ENCODE peak calls at places on chromosomes 4 and X, in four cellular contexts. One of them, this sample, is unnamed.

GRCh38 chrX:132750312-132751042 is 208.0 kb downstream of the HS6ST2 start:
- DNase-seq in GM12878: no peak
- DNase-seq in IMR-90: no peak
- DNase-seq in K562: no peak
- DNase-seq in this sample: no peak

GRCh38 chrX:111040377-111041017 is 55.5 kb upstream of the PAK3 start:
- DNase-seq in K562: no peak
- DNase-seq in IMR-90: peak; percentile 36
- DNase-seq in GM12878: no peak
- DNase-seq in this sample: peak; percentile 11

GRCh38 chrX:10619311-10620015 is 922 bp downstream of the MID1 start:
- DNase-seq in GM12878: no peak
- DNase-seq in K562: no peak
- DNase-seq in IMR-90: no peak
- DNase-seq in this sample: no peak

GRCh38 chr4:128354205-128354821 is 66.7 kb upstream of the PGRMC2 start:
- DNase-seq in GM12878: no peak
- DNase-seq in K562: no peak
- DNase-seq in IMR-90: peak; percentile 97
- DNase-seq in this sample: peak; percentile 17

GRCh38 chr4:66357316-66357715 is 687.0 kb upstream of the EPHA5 start:
- DNase-seq in IMR-90: peak; percentile 12
- DNase-seq in GM12878: no peak
- DNase-seq in K562: no peak
- DNase-seq in this sample: no peak

GRCh38 chr4:64271601-64272081 is 137.6 kb downstream of the TECRL start:
- DNase-seq in K562: no peak
- DNase-seq in GM12878: no peak
- DNase-seq in IMR-90: no peak
- DNase-seq in this sample: peak; percentile 2

GRCh38 chr4:67587156-67587555 is 28.6 kb downstream of the STAP1 start:
- DNase-seq in GM12878: no peak
- DNase-seq in IMR-90: no peak
- DNase-seq in K562: no peak
- DNase-seq in this sample: no peak

GRCh38 chr4:136750898-136751297 is 781.4 kb downstream of the PCDH18 start:
- DNase-seq in GM12878: no peak
- DNase-seq in K562: no peak
- DNase-seq in IMR-90: peak; percentile 60
- DNase-seq in this sample: peak; percentile 24

GRCh38 chrX:19640063-19640462 is 124.8 kb upstream of the MAP3K15 start:
- DNase-seq in IMR-90: no peak
- DNase-seq in K562: no peak
- DNase-seq in GM12878: no peak
- DNase-seq in this sample: no peak

GRCh38 chr4:40910706-40911105 is 161.0 kb downstream of the NSUN7 start:
- DNase-seq in IMR-90: peak; percentile 49
- DNase-seq in GM12878: no peak
- DNase-seq in K562: no peak
- DNase-seq in this sample: no peak
- TF ChIP-seq ELK1 in IMR-90: no peak
- TF ChIP-seq ELK1 in GM12878: no peak
- TF ChIP-seq ELK1 in K562: no peak
- TF ChIP-seq ELK1 in this sample: no peak

DNA sequence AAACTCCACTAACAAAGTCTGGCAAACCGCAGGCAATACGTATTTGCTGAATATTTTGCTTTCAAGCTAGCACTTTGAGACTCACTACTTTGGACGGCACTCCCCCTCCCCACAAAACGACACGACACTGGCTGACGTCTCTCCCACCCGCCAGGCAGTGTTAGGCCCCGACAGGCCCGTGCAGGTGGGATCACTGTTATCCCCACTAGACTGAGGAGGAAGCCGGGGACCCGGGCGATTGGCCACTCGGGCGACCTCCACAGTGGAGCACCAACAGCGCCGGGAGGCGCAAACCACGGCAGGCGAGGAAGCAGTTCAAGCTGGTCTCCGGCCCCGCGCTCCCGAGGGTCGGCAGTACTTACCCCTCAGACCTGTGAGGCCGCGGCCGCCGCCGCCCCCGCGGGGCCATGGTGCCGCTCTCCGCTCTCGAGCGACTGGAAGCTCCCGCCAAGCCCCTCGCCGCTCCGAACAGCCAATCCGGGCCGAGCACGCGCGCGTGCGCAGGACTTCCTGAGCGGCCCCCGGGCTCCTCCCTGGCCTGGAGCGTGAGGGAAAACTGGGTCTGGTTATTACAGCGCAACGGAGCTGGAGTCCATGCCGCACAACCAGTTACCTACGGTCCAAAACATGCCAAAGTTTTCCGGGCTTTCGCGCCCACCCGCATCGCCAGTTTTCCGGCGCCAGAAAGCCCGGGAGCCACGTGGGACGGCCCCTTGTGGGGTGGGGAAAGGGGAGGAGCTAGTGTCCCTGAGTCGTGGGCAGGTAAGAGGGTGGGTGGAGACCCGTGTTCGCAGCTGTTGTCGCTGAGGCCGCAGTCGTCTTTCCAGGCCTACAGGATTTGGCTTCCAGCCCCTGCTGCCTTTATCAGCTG is at the start of gene CENPU:
- DNase-seq in GM12878: peak; percentile 94
- DNase-seq in K562: peak; percentile 99
- DNase-seq in IMR-90: peak; percentile 98
- DNase-seq in this sample: peak; percentile 96
- TF ChIP-seq POLR2A in GM12878: peak; percentile 91
- TF ChIP-seq POLR2A in K562: peak; percentile 93
- TF ChIP-seq POLR2A in IMR-90: no peak
- TF ChIP-seq POLR2A in this sample: peak; percentile 54

DNA sequence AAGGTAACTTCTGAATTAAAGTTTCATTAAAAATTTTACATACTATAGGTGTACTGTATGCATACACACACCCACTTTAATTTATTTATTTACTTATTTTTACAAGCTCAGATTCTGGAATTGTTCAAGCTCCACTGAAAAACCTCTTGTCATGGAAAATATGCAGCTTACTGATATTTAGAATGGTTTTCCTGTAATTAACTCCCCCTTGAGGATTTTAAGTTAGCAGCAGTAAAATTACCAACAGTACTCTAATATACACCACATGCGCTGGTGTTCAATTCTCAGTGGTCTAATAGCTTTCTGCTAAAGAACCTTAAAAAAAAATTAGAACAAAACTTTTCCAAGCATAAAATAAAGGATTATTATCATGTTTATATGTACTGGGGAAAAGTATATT is 12.0 kb downstream of the MAB21L2 start:
- DNase-seq in K562: peak; percentile 34
- DNase-seq in GM12878: no peak
- DNase-seq in IMR-90: peak; percentile 36
- DNase-seq in this sample: peak; percentile 18
- TF ChIP-seq ELK1 in K562: no peak
- TF ChIP-seq ELK1 in GM12878: no peak
- TF ChIP-seq ELK1 in IMR-90: no peak
- TF ChIP-seq ELK1 in this sample: no peak

GRCh38 chrX:40108959-40109287 is 11.2 kb upstream of the BCOR start:
- DNase-seq in GM12878: no peak
- DNase-seq in K562: peak; percentile 85
- DNase-seq in IMR-90: peak; percentile 76
- DNase-seq in this sample: peak; percentile 85
- TF ChIP-seq POLR2A in GM12878: no peak
- TF ChIP-seq POLR2A in K562: no peak
- TF ChIP-seq POLR2A in IMR-90: no peak
- TF ChIP-seq POLR2A in this sample: peak; percentile 11

DNA sequence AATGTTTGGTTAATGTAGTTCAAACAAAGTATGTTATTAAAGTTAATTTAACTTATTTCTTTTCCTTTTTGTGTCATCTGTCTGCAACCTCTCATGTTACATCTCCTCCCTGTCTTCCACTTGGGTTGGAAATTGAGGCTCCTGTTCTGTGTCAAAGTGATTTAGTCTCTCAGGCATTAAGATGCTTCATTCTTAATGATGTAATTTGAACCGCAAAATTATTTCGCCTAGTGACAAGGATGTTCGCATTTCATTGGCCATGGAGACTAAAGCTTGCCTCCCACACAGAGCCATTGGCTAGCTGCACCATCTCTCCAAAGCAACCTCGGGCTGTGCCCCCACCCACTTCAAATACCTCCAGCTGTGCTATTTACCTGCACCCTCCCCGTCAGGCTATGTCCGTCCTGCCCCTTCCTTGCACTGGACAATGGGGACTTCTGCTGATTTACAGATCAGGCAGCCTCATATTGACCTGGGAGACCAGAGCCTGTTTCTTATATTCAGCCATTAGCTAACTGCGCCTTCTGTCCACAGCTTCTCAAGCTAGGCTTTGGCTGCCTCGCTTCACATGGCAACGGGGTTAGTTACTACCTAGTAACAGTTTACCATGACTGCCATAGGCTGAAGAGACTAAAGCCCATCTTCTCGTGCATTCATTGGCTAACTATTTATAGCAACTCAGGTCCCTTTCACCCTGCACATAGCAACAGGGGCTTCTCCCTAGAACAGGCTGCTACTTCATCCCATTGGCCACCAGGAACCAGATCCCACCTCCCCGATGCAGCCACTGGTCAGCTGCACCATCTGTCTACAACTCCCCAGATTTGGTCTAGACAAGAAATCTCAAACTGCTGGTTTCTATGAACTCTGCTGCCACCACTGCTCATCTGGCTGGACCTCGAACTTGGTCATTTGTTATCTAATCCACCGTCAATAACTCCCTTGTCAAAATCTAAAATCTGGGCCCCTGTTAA is 8.6 kb upstream of the ZNF157 start:
- DNase-seq in GM12878: peak; percentile 96
- DNase-seq in K562: peak; percentile 16
- DNase-seq in IMR-90: peak; percentile 95
- DNase-seq in this sample: peak; percentile 78
- TF ChIP-seq ELK1 in GM12878: no peak
- TF ChIP-seq ELK1 in K562: no peak
- TF ChIP-seq ELK1 in IMR-90: no peak
- TF ChIP-seq ELK1 in this sample: no peak

DNA sequence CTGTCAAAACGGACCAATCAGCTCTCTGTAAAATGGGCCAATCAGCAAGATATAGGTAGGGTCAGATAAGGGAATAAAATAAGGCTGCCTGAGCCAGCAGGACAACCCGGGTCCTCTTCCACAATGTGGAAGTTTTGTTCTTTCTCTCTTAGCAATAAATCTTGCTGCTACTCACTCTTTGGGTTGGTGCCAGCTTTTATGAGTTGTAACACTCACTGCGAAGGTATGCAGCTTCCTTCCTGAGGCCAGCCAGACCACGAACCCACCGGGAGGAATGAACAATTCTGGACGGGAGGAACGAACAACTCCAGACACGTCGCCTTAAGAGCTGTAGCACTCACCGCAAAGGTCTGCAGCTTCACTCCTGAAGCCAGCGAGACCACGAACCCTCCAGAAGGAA is 287.8 kb downstream of the RAPGEF2 start:
- DNase-seq in GM12878: no peak
- DNase-seq in K562: peak; percentile 15
- DNase-seq in IMR-90: peak; percentile 98
- DNase-seq in this sample: peak; percentile 57
- TF ChIP-seq POLR2A in GM12878: no peak
- TF ChIP-seq POLR2A in K562: no peak
- TF ChIP-seq POLR2A in IMR-90: no peak
- TF ChIP-seq POLR2A in this sample: no peak

GRCh38 chrX:120144178-120144844 is 14.1 kb upstream of the RHOXF2 start:
- DNase-seq in GM12878: no peak
- DNase-seq in K562: peak; percentile 57
- DNase-seq in IMR-90: no peak
- DNase-seq in this sample: no peak
- TF ChIP-seq ELK1 in GM12878: no peak
- TF ChIP-seq ELK1 in K562: no peak
- TF ChIP-seq ELK1 in IMR-90: no peak
- TF ChIP-seq ELK1 in this sample: no peak

This sample was measured in A549.